ENCODE peak calls at places on chromosomes 6 and 20, in seven cellular contexts. O is A549, C is IMR-90, V is GM12878, R is K562, Q is H1, B is HepG2. T is an unnamed sample.

GRCh38 chr6:11964101-11964500 is 48.0 kb upstream of the HIVEP1 start:
- DNase-seq in O (no peak), C (no peak), V (no peak), R (no peak), Q (no peak), B (no peak), T (no peak)

GRCh38 chr20:10925767-10926166 is 252.0 kb upstream of the JAG1 start:
- DNase-seq in O (no peak), C (peak), V (no peak), R (no peak), Q (no peak), B (no peak), T (no peak)

GRCh38 chr6:22318404-22318803 is 21.6 kb upstream of the PRL start:
- DNase-seq in O (no peak), C (no peak), V (no peak), R (no peak), Q (no peak), B (no peak), T (no peak)

GRCh38 chr6:169398342-169399105 is 144.9 kb upstream of the THBS2 start:
- DNase-seq in O (no peak), C (no peak), V (no peak), R (no peak), Q (no peak), B (no peak), T (no peak)

GRCh38 chr6:112214749-112215269 is 39.6 kb downstream of the LAMA4 start:
- DNase-seq in O (peak), C (peak), V (no peak), R (no peak), Q (no peak), B (peak), T (no peak)

GRCh38 chr6:119495230-119495683 is 145.7 kb upstream of the MAN1A1 start:
- DNase-seq in O (no peak), C (no peak), V (no peak), R (no peak), Q (no peak), B (peak), T (no peak)

GRCh38 chr6:124203106-124203811 is 399.6 kb downstream of the NKAIN2 start:
- DNase-seq in O (no peak), C (no peak), V (no peak), R (no peak), Q (no peak), B (no peak), T (no peak)

GRCh38 chr6:134510121-134510520 is 192.2 kb upstream of the SGK1 start:
- DNase-seq in O (no peak), C (peak), V (no peak), R (no peak), Q (no peak), B (no peak), T (no peak)

GRCh38 chr20:10419550-10420133 is 14.4 kb downstream of the MKKS start:
- DNase-seq in O (peak), C (peak), V (no peak), R (no peak), Q (no peak), B (no peak), T (peak)

GRCh38 chr6:20877008-20877937 is 343.0 kb downstream of the CDKAL1 start:
- DNase-seq in O (peak), C (peak), V (peak), R (no peak), Q (no peak), B (peak), T (peak)

GRCh38 chr20:50027611-50028105 is 44.9 kb downstream of the SNAI1 start:
- DNase-seq in O (peak), C (peak), V (no peak), R (peak), Q (no peak), B (no peak), T (no peak)

GRCh38 chr6:44805239-44805849 is 417.8 kb downstream of the CDC5L start:
- DNase-seq in O (no peak), C (peak), V (no peak), R (no peak), Q (no peak), B (no peak), T (no peak)

GRCh38 chr6:31687860-31688693 is 7.2 kb upstream of the LY6G5C start:
- DNase-seq in O (no peak), C (no peak), V (no peak), R (peak), Q (no peak), B (no peak), T (no peak)

GRCh38 chr20:23106271-23106851 is 20.2 kb upstream of the CD93 start:
- DNase-seq in O (no peak), C (peak), V (no peak), R (peak), Q (no peak), B (no peak), T (no peak)

GRCh38 chr6:136317023-136317649 is 27.5 kb upstream of the BCLAF1 start:
- DNase-seq in O (peak), C (peak), V (peak), R (peak), Q (peak), B (peak), T (peak)

GRCh38 chr6:22236626-22237414 is 60.0 kb downstream of the PRL start:
- DNase-seq in O (peak), C (peak), V (no peak), R (no peak), Q (no peak), B (no peak), T (no peak)

GRCh38 chr20:56469077-56469449 is 636 bp downstream of the RTF2 start:
- DNase-seq in O (no peak), C (no peak), V (no peak), R (no peak), Q (no peak), B (no peak), T (no peak)

GRCh38 chr20:56166781-56167465 is 81.6 kb upstream of the MC3R start:
- DNase-seq in O (no peak), C (no peak), V (no peak), R (no peak), Q (no peak), B (no peak), T (no peak)

GRCh38 chr20:3383878-3384495 is 23.5 kb downstream of the DNAAF9 start:
- DNase-seq in O (no peak), C (no peak), V (no peak), R (no peak), Q (no peak), B (no peak), T (no peak)

GRCh38 chr6:15026832-15027231 is 219.0 kb upstream of the JARID2 start:
- DNase-seq in O (peak), C (peak), V (no peak), R (no peak), Q (no peak), B (peak), T (no peak)

GRCh38 chr20:36929290-36929689 is 22.2 kb downstream of the SAMHD1 start:
- DNase-seq in O (no peak), C (peak), V (no peak), R (no peak), Q (no peak), B (no peak), T (no peak)

GRCh38 chr20:4613184-4613583 is 108.5 kb upstream of the PRND start:
- DNase-seq in O (no peak), C (no peak), V (no peak), R (no peak), Q (no peak), B (no peak), T (no peak)

GRCh38 chr20:16942702-16943101 is 194.5 kb downstream of the OTOR start:
- DNase-seq in O (no peak), C (peak), V (no peak), R (no peak), Q (no peak), B (peak), T (no peak)

GRCh38 chr6:89817481-89817880 is 2.1 kb downstream of the MDN1 start:
- DNase-seq in O (no peak), C (no peak), V (no peak), R (no peak), Q (peak), B (no peak), T (no peak)

GRCh38 chr20:4607287-4607713 is 114.4 kb upstream of the PRND start:
- DNase-seq in O (peak), C (peak), V (peak), R (peak), Q (peak), B (peak), T (peak)

GRCh38 chr6:131290955-131291354 is 155.7 kb downstream of the AKAP7 start:
- DNase-seq in O (no peak), C (no peak), V (no peak), R (no peak), Q (no peak), B (no peak), T (no peak)

GRCh38 chr6:56749632-56750151 is 107.0 kb upstream of the DST start:
- DNase-seq in O (no peak), C (peak), V (no peak), R (no peak), Q (no peak), B (peak), T (peak)

GRCh38 chr6:28269492-28269891 is 2.5 kb downstream of the ZSCAN26 start:
- DNase-seq in O (peak), C (peak), V (no peak), R (peak), Q (no peak), B (no peak), T (peak)

GRCh38 chr20:48639899-48640298 is 187.9 kb downstream of the PREX1 start:
- DNase-seq in O (no peak), C (no peak), V (no peak), R (no peak), Q (no peak), B (no peak), T (no peak)

GRCh38 chr6:3843379-3844096 is 5.6 kb upstream of the FAM50B start:
- DNase-seq in O (no peak), C (no peak), V (no peak), R (no peak), Q (no peak), B (no peak), T (no peak)

GRCh38 chr6:27687154-27688013 is 214.5 kb upstream of the ZNF184 start:
- DNase-seq in O (peak), C (peak), V (peak), R (peak), Q (peak), B (peak), T (peak)

GRCh38 chr20:7327815-7328214 is 560.3 kb downstream of the BMP2 start:
- DNase-seq in O (no peak), C (no peak), V (no peak), R (no peak), Q (no peak), B (no peak), T (no peak)

GRCh38 chr6:48474136-48474535 is 363.1 kb upstream of the PTCHD4 start:
- DNase-seq in O (no peak), C (no peak), V (no peak), R (no peak), Q (no peak), B (no peak), T (no peak)

DNA sequence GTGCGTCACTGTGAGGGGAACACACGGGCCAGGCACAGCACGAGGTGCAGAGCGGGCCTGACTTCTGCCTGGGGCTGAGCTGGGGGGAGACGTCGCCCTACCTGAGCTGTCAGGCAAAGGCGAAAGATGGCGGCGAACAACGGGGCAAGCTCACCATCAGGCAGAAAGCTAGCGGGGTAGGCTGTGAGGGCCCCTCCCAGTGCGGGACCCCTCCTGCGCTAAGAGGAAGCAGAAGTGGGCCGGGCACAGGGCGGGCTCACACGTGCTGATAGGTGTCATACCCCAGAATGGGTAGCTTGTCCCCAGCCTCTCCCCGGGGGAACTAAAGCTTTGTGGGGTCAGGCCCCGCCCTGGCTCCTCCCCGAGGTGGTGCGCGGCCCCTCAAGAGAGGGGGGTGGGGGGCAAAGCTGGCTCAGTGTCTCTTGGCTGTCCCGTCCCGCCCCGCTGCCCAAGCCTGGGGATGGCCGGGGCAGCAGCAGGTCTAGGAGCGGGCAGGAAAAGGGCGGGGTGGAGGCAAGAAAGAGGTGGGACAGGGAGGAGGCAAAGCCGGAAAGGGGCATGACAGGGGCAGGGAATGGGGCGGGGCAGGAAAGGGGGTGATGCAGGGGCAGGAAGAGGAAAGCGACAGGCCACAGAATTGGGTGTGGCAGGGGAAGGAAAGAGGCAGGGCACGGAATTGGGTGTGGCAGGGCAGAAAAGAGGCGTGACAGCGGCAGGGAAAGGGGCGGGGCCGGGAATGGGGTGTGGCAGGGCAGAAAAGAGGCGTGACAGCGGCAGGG is 14.7 kb downstream of the UCKL1 start:
- DNase-seq in O (peak), C (no peak), V (no peak), R (peak), Q (peak), B (no peak), T (no peak)
- TF ChIP-seq RAD21 in O (no peak), C (no peak), V (no peak), R (no peak), Q (no peak), B (no peak), T (no peak)

GRCh38 chr6:80488190-80488589 is 381.7 kb downstream of the BCKDHB start:
- DNase-seq in O (no peak), C (no peak), V (no peak), R (no peak), Q (no peak), B (peak), T (no peak)

DNA sequence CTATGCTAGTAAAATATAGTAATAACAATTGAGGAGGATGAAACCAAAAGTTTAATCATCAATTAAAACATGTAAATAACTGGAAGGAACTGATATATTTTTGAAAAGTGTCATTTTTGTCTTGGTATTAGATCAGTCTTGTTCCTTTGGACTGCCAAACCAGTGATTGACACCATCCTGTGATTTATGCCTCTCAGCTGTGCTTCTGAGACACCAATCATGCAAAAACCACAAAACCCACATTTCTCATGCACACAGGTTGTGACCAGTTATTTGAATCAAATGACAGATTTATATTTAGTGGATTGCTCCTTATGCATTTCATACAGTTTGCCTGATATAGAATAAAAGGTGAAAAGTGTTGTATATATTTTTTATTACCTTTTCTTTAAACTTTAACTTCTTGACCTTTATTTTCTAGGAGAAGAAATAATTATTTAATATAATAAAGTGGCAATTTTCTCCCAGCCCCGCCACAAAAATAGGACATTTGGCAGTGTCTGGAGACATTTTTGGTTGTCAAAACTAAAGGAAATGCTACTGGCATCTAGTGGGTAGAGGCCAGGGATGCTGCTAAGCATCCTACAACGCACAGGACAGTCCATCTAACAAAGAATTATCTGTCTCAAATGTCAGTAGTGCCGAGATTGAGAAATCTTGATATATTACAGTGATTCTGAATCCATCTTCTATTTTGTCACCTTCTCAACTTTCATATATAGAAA is 383.6 kb downstream of the BCKDHB start:
- DNase-seq in O (no peak), C (no peak), V (no peak), R (no peak), Q (no peak), B (no peak), T (no peak)
- TF ChIP-seq RAD21 in O (no peak), C (no peak), V (no peak), R (no peak), Q (no peak), B (no peak), T (no peak)

DNA sequence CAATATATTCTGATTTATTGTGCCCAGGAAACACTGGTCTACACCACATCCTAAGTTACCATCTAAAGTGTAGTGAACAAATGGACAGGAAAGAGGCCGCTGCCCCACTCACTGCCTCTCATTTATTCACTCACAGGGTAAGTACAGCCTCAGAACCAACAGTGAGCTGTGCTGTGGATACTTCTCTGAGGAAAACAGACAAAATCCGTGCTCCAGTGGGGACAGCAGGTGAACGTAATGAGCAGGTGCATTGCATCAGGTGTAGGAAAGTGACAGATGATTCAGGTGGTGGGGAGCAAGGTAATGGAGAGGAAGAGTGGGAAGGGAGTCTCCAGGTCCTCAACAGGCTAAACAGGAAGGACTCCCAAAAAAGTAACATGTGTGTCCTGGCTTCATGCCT is 8.4 kb upstream of the ULBP2 start:
- DNase-seq in O (no peak), C (no peak), V (no peak), R (no peak), Q (no peak), B (no peak), T (no peak)
- TF ChIP-seq RAD21 in O (no peak), C (no peak), V (no peak), R (no peak), Q (no peak), B (no peak), T (no peak)

DNA sequence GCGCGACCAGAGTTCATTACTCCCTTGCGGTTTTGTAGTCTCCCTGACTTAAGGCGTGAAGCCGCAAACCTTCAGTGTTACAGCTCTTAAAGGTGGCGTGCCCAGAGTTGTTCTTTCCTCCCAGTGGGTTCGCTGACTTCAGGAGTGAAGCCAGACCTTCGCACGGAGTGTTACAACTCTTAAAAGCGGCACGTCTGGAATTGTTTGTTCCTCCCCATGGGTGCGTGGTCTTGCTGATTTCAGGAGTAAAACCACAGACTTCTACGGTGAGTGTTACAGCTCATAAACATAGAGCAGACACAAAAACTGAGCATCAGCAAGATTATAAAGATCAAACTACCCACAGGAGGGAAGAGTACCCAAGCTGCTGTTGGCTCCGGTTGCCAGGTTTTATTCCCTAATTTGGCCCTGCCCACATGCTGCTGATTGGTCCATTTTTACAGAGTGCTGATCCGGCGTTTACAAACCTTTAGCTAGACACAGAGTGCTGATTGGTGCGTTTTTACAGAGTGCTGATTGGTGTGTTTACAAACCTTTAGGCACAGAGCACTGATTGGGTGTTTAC is 10.4 kb downstream of the TMEM14C start:
- DNase-seq in O (no peak), C (no peak), V (no peak), R (no peak), Q (no peak), B (no peak), T (no peak)
- TF ChIP-seq RAD21 in O (no peak), C (no peak), V (no peak), R (no peak), Q (no peak), B (no peak), T (no peak)

DNA sequence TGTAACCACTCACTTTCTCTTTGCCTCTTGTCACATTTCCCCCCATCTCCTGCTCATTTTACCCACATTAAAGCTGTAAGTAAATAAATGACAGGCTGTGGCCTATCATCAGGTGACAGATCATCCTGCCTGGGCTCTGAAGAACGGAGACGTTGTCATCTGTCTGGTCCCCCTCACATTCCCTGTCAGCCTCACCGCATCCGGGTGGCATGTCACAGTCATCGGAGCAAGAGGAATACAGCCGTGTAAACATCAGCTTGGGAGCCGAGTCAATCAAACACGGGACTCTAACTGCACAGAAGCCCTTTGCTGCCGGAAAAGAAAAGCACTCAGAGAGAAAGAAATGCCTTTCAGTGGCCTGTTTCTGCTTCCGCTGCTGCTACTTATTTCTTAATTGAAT is 371.9 kb upstream of the ID4 start:
- DNase-seq in O (no peak), C (no peak), V (no peak), R (no peak), Q (no peak), B (no peak), T (no peak)
- TF ChIP-seq RAD21 in O (no peak), C (no peak), V (no peak), R (no peak), Q (no peak), B (no peak), T (no peak)

DNA sequence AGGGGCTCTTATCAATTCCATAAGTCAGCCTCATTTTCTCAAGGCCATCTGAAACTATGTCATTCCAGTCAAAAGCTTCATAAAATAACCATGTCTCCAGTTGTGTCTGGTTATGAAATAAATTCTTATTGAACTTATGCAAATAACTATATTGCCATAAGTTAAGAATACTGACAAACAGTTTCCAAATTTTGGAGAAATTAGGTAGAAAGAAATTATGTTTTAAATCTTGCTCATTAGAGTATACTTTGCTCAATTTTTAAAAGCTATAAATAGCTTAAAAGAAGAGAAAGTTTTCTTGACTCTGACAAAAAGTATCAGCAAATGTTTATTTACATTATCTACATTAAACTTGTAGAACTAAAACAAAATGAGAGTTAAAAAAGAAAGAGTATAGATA is 63.0 kb upstream of the MRAP2 start:
- DNase-seq in O (no peak), C (no peak), V (no peak), R (no peak), Q (no peak), B (no peak), T (no peak)
- TF ChIP-seq RAD21 in O (no peak), C (no peak), V (no peak), R (no peak), Q (no peak), B (no peak), T (no peak)

GRCh38 chr20:45857836-45858250 is 429 bp downstream of the ZSWIM3 start:
- DNase-seq in O (no peak), C (no peak), V (peak), R (peak), Q (no peak), B (no peak), T (no peak)
- TF ChIP-seq RAD21 in O (no peak), C (no peak), V (no peak), R (no peak), Q (no peak), B (no peak), T (no peak)

GRCh38 chr6:72643214-72643613 is 21.4 kb downstream of the KCNQ5 start:
- DNase-seq in O (no peak), C (no peak), V (no peak), R (no peak), Q (no peak), B (no peak), T (no peak)
- TF ChIP-seq RAD21 in O (no peak), C (no peak), V (peak), R (no peak), Q (no peak), B (no peak), T (no peak)